ENCODE peak calls at places on chromosome 13, in seven cellular contexts. One of them, this sample, is unnamed.

GRCh38 chr13:106533940-106534843 is 1.3 kb downstream of the EFNB2 start:
- DNase-seq in GM23248: peak; percentile 53
- DNase-seq in PC-3: peak; percentile 56
- DNase-seq in MM.1S: peak; percentile 24
- DNase-seq in GM23338: peak; percentile 56
- DNase-seq in HCT116: no peak
- DNase-seq in PC-9: peak; percentile 60
- DNase-seq in this sample: no peak

GRCh38 chr13:28495586-28496564 is 947 bp upstream of the FLT1 start:
- DNase-seq in PC-3: no peak
- DNase-seq in HCT116: no peak
- DNase-seq in GM23248: peak; percentile 17
- DNase-seq in GM23338: peak; percentile 31
- DNase-seq in PC-9: no peak
- DNase-seq in MM.1S: no peak
- DNase-seq in this sample: no peak

GRCh38 chr13:111853766-111854165 is 213.2 kb upstream of the SOX1 start:
- DNase-seq in HCT116: no peak
- DNase-seq in PC-9: no peak
- DNase-seq in GM23248: no peak
- DNase-seq in PC-3: no peak
- DNase-seq in GM23338: no peak
- DNase-seq in MM.1S: no peak
- DNase-seq in this sample: no peak

GRCh38 chr13:49996166-49996915 is 501 bp upstream of the TRIM13 start:
- DNase-seq in PC-9: peak; percentile 72
- DNase-seq in GM23248: peak; percentile 98
- DNase-seq in PC-3: peak; percentile 82
- DNase-seq in GM23338: peak; percentile 96
- DNase-seq in HCT116: peak; percentile 74
- DNase-seq in MM.1S: peak; percentile 77
- DNase-seq in this sample: peak; percentile 89

GRCh38 chr13:29266743-29267142 is 328.7 kb downstream of the SLC7A1 start:
- DNase-seq in HCT116: no peak
- DNase-seq in GM23248: no peak
- DNase-seq in PC-3: no peak
- DNase-seq in GM23338: no peak
- DNase-seq in MM.1S: no peak
- DNase-seq in PC-9: no peak
- DNase-seq in this sample: no peak

GRCh38 chr13:66139250-66139649 is 1090.9 kb downstream of the PCDH9 start:
- DNase-seq in GM23338: no peak
- DNase-seq in MM.1S: no peak
- DNase-seq in PC-9: no peak
- DNase-seq in GM23248: no peak
- DNase-seq in PC-3: peak; percentile 8
- DNase-seq in HCT116: no peak
- DNase-seq in this sample: peak; percentile 7

GRCh38 chr13:30869491-30869890 is 36.6 kb upstream of the MEDAG start:
- DNase-seq in GM23248: peak; percentile 56
- DNase-seq in HCT116: no peak
- DNase-seq in GM23338: no peak
- DNase-seq in PC-9: no peak
- DNase-seq in MM.1S: no peak
- DNase-seq in PC-3: no peak
- DNase-seq in this sample: no peak

GRCh38 chr13:98541701-98542203 is 35.2 kb downstream of the STK24 start:
- DNase-seq in MM.1S: no peak
- DNase-seq in GM23248: peak; percentile 63
- DNase-seq in HCT116: no peak
- DNase-seq in GM23338: no peak
- DNase-seq in PC-3: no peak
- DNase-seq in PC-9: no peak
- DNase-seq in this sample: no peak

GRCh38 chr13:24183741-24184182 is 23.2 kb downstream of the SPATA13 start:
- DNase-seq in PC-3: no peak
- DNase-seq in HCT116: no peak
- DNase-seq in MM.1S: no peak
- DNase-seq in GM23338: no peak
- DNase-seq in GM23248: no peak
- DNase-seq in PC-9: no peak
- DNase-seq in this sample: no peak

GRCh38 chr13:59687028-59687427 is 476.7 kb downstream of the DIAPH3 start:
- DNase-seq in MM.1S: no peak
- DNase-seq in GM23338: no peak
- DNase-seq in PC-9: no peak
- DNase-seq in PC-3: no peak
- DNase-seq in HCT116: no peak
- DNase-seq in GM23248: no peak
- DNase-seq in this sample: no peak

GRCh38 chr13:106038752-106039151 is 496.7 kb downstream of the EFNB2 start:
- DNase-seq in HCT116: peak; percentile 51
- DNase-seq in PC-3: peak; percentile 63
- DNase-seq in GM23338: no peak
- DNase-seq in MM.1S: no peak
- DNase-seq in GM23248: peak; percentile 74
- DNase-seq in PC-9: peak; percentile 50
- DNase-seq in this sample: no peak

GRCh38 chr13:112116187-112116950 is 49.4 kb downstream of the SOX1 start:
- DNase-seq in MM.1S: no peak
- DNase-seq in GM23248: no peak
- DNase-seq in PC-3: no peak
- DNase-seq in GM23338: no peak
- DNase-seq in PC-9: no peak
- DNase-seq in HCT116: no peak
- DNase-seq in this sample: no peak

GRCh38 chr13:46359731-46360130 is 27.3 kb downstream of the RUBCNL start:
- DNase-seq in PC-9: no peak
- DNase-seq in PC-3: peak; percentile 37
- DNase-seq in GM23338: no peak
- DNase-seq in GM23248: peak; percentile 86
- DNase-seq in HCT116: no peak
- DNase-seq in MM.1S: no peak
- DNase-seq in this sample: no peak

GRCh38 chr13:42056146-42056545 is 7.7 kb downstream of the DGKH start:
- DNase-seq in PC-3: no peak
- DNase-seq in GM23248: no peak
- DNase-seq in PC-9: no peak
- DNase-seq in HCT116: no peak
- DNase-seq in GM23338: no peak
- DNase-seq in MM.1S: no peak
- DNase-seq in this sample: no peak

GRCh38 chr13:113585828-113586355 is 1.3 kb downstream of the TFDP1 start:
- DNase-seq in PC-9: no peak
- DNase-seq in GM23338: no peak
- DNase-seq in GM23248: no peak
- DNase-seq in MM.1S: no peak
- DNase-seq in PC-3: no peak
- DNase-seq in HCT116: no peak
- DNase-seq in this sample: no peak

GRCh38 chr13:21550918-21551317 is 53.1 kb downstream of the MICU2 start:
- DNase-seq in MM.1S: no peak
- DNase-seq in PC-9: no peak
- DNase-seq in PC-3: no peak
- DNase-seq in GM23248: no peak
- DNase-seq in GM23338: no peak
- DNase-seq in HCT116: no peak
- DNase-seq in this sample: no peak

GRCh38 chr13:52686381-52686780 is 33.7 kb downstream of the SUGT1 start:
- DNase-seq in PC-3: no peak
- DNase-seq in GM23248: no peak
- DNase-seq in PC-9: no peak
- DNase-seq in HCT116: no peak
- DNase-seq in MM.1S: no peak
- DNase-seq in GM23338: no peak
- DNase-seq in this sample: no peak

GRCh38 chr13:79530270-79530669 is 49.3 kb downstream of the NDFIP2 start:
- DNase-seq in GM23338: no peak
- DNase-seq in HCT116: no peak
- DNase-seq in PC-3: no peak
- DNase-seq in PC-9: no peak
- DNase-seq in MM.1S: no peak
- DNase-seq in GM23248: no peak
- DNase-seq in this sample: no peak

GRCh38 chr13:41905600-41906254 is 55.2 kb downstream of the VWA8 start:
- DNase-seq in GM23248: peak; percentile 71
- DNase-seq in HCT116: peak; percentile 34
- DNase-seq in GM23338: peak; percentile 70
- DNase-seq in MM.1S: peak; percentile 46
- DNase-seq in PC-9: no peak
- DNase-seq in PC-3: peak; percentile 54
- DNase-seq in this sample: peak; percentile 75

GRCh38 chr13:30148171-30148754 is 159.1 kb downstream of the KATNAL1 start:
- DNase-seq in HCT116: no peak
- DNase-seq in PC-9: no peak
- DNase-seq in MM.1S: peak; percentile 38
- DNase-seq in GM23338: no peak
- DNase-seq in GM23248: no peak
- DNase-seq in PC-3: no peak
- DNase-seq in this sample: peak; percentile 17

GRCh38 chr13:91058919-91059318 is 288.6 kb upstream of the MIR17HG start:
- DNase-seq in GM23338: no peak
- DNase-seq in HCT116: no peak
- DNase-seq in GM23248: no peak
- DNase-seq in PC-9: no peak
- DNase-seq in PC-3: no peak
- DNase-seq in MM.1S: no peak
- DNase-seq in this sample: no peak

DNA sequence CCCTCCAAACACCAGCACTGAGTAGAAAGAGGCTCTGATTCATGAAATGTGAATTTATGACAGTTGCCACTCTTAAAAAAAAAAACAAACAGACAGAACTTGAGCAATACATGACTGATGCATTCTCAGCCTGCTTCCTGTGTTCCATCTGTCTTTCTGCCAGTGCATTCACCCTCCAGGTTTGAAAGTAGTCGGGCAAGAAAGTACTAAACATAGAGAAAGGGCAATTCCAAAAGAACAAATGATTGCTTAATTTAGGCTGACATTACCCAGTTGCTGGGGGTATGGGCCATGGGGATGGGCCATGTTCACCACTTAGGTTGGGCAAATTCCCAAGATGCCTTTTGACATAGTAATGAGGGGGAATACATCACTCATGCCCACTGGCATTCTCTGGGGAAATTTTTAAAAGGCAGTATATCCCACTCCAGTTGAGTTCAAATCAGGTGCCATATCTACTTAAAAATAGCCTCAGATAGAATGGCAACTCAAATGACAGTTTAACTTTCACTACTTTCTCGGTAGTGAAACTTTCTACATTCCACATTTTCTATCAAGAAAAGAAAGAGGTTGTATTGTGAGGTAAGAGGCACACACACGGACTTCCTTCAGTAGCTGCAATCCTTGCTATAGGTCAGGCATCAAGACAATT is 5.5 kb downstream of the STARD13 start:
- DNase-seq in PC-9: peak; percentile 96
- DNase-seq in GM23248: peak; percentile 87
- DNase-seq in MM.1S: no peak
- DNase-seq in PC-3: peak; percentile 95
- DNase-seq in GM23338: no peak
- DNase-seq in HCT116: no peak
- DNase-seq in this sample: no peak
- H3K4me2 ChIP-seq in PC-9: peak overlapping the region; percentile 83
- H3K4me2 ChIP-seq in GM23248: peak overlapping the region; percentile 47
- H3K4me2 ChIP-seq in MM.1S: no peak overlapping the region
- H3K4me2 ChIP-seq in PC-3: peak overlapping the region; percentile 92
- H3K4me2 ChIP-seq in GM23338: no peak overlapping the region
- H3K4me2 ChIP-seq in HCT116: peak overlapping the region; percentile 60
- H3K4me2 ChIP-seq in this sample: no peak overlapping the region

GRCh38 chr13:44271031-44271433 is 102.6 kb upstream of the SERP2 start:
- DNase-seq in PC-9: peak; percentile 40
- DNase-seq in GM23248: peak; percentile 42
- DNase-seq in PC-3: peak; percentile 70
- DNase-seq in MM.1S: no peak
- DNase-seq in GM23338: no peak
- DNase-seq in HCT116: no peak
- DNase-seq in this sample: no peak

GRCh38 chr13:44267203-44267602 is 106.4 kb upstream of the SERP2 start:
- DNase-seq in GM23338: no peak
- DNase-seq in GM23248: no peak
- DNase-seq in PC-3: no peak
- DNase-seq in MM.1S: no peak
- DNase-seq in HCT116: no peak
- DNase-seq in PC-9: no peak
- DNase-seq in this sample: no peak

GRCh38 chr13:44270153-44270552 is 103.5 kb upstream of the SERP2 start:
- DNase-seq in HCT116: no peak
- DNase-seq in GM23248: no peak
- DNase-seq in PC-9: no peak
- DNase-seq in PC-3: no peak
- DNase-seq in GM23338: no peak
- DNase-seq in MM.1S: no peak
- DNase-seq in this sample: no peak

GRCh38 chr13:44267966-44268365 is 105.7 kb upstream of the SERP2 start:
- DNase-seq in GM23338: no peak
- DNase-seq in GM23248: peak; percentile 85
- DNase-seq in PC-3: peak; percentile 91
- DNase-seq in HCT116: no peak
- DNase-seq in MM.1S: no peak
- DNase-seq in PC-9: peak; percentile 73
- DNase-seq in this sample: no peak

GRCh38 chr13:44268965-44269364 is 104.7 kb upstream of the SERP2 start:
- DNase-seq in HCT116: no peak
- DNase-seq in PC-9: no peak
- DNase-seq in PC-3: no peak
- DNase-seq in GM23338: no peak
- DNase-seq in GM23248: no peak
- DNase-seq in MM.1S: no peak
- DNase-seq in this sample: no peak
- H3K4me1 ChIP-seq in HCT116: no peaks in the 10 kb centered on the region
- H3K4me1 ChIP-seq in PC-9: peaks cover 27% of the 10 kb centered on the region
- H3K4me1 ChIP-seq in PC-3: peaks cover 48% of the 10 kb centered on the region
- H3K4me1 ChIP-seq in GM23338: no peaks in the 10 kb centered on the region
- H3K4me1 ChIP-seq in GM23248: peaks cover 37% of the 10 kb centered on the region
- H3K4me1 ChIP-seq in MM.1S: peaks cover 2% of the 10 kb centered on the region
- H3K4me1 ChIP-seq in this sample: peaks cover 36% of the 10 kb centered on the region

GRCh38 chr13:99575376-99575775 is 74.1 kb downstream of the TM9SF2 start:
- DNase-seq in PC-3: no peak
- DNase-seq in GM23338: peak; percentile 74
- DNase-seq in GM23248: no peak
- DNase-seq in PC-9: no peak
- DNase-seq in MM.1S: no peak
- DNase-seq in HCT116: no peak
- DNase-seq in this sample: no peak
- H3K9me2 ChIP-seq in PC-3: no peaks in the 10 kb centered on the region
- H3K9me2 ChIP-seq in GM23338: peaks cover under 1% of the 10 kb centered on the region
- H3K9me2 ChIP-seq in GM23248: no peaks in the 10 kb centered on the region
- H3K9me2 ChIP-seq in PC-9: no peaks in the 10 kb centered on the region
- H3K9me2 ChIP-seq in MM.1S: no peaks in the 10 kb centered on the region
- H3K9me2 ChIP-seq in HCT116: no peaks in the 10 kb centered on the region
- H3K9me2 ChIP-seq in this sample: no peaks in the 10 kb centered on the region

DNA sequence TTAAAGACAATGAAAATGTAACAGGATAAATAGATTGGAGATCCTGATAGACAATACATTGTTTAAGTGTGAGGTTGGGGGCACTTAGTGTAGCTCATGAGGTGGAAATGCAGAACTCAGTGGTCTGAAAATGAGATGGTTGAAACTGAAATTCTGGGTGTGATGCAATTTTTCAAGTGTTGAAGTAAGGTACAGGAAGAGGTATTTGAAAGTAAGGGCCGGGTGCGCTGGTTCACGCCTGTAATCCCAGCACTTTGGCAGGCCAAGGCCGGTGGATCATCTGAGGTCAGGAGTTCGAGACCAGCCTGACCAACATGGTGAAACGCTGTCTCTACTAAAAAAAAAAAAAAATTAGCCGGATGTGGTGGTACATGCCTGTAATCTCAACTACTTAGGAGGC is 113.0 kb downstream of the UFM1 start:
- DNase-seq in PC-9: no peak
- DNase-seq in MM.1S: no peak
- DNase-seq in PC-3: no peak
- DNase-seq in GM23248: no peak
- DNase-seq in GM23338: no peak
- DNase-seq in HCT116: no peak
- DNase-seq in this sample: no peak
- H3K4me2 ChIP-seq in PC-9: no peak overlapping the region
- H3K4me2 ChIP-seq in MM.1S: no peak overlapping the region
- H3K4me2 ChIP-seq in PC-3: no peak overlapping the region
- H3K4me2 ChIP-seq in GM23248: no peak overlapping the region
- H3K4me2 ChIP-seq in GM23338: no peak overlapping the region
- H3K4me2 ChIP-seq in HCT116: no peak overlapping the region
- H3K4me2 ChIP-seq in this sample: no peak overlapping the region

This sample was measured in OCI-LY7.